ENCODE peak calls at places on chromosome 6, in seven cellular contexts. L, K, F, J, D, O and A are unnamed samples.

GRCh38 chr6:168527451-168528210 is 86.6 kb downstream of the SMOC2 start:
- DNase-seq in O (no peak), J (no peak), F (peak; percentile 42), L (no peak), D (peak; percentile 90), K (no peak), A (no peak)

GRCh38 chr6:27871919-27872633 is 40.1 kb downstream of the OR2B2 start:
- DNase-seq in O (peak; percentile 91), J (peak; percentile 34), D (peak; percentile 99), F (peak; percentile 98), L (peak; percentile 92), K (peak; percentile 91), A (peak; percentile 72)

GRCh38 chr6:136012948-136013347 is 161.4 kb downstream of the PDE7B start:
- DNase-seq in F (no peak), L (no peak), O (no peak), J (no peak), K (no peak), D (peak; percentile 30), A (no peak)

GRCh38 chr6:160386869-160387518 is 38.8 kb downstream of the SLC22A3 start:
- DNase-seq in F (peak; percentile 9), K (peak; percentile 83), L (peak; percentile 94), J (peak; percentile 31), O (no peak), D (peak; percentile 65), A (no peak)

GRCh38 chr6:34560366-34561226 is 4.5 kb upstream of the SPDEF start:
- DNase-seq in O (peak; percentile 66), L (no peak), J (peak; percentile 28), F (no peak), D (peak; percentile 35), K (no peak), A (no peak)

GRCh38 chr6:165679326-165679725 is 16.3 kb upstream of the PDE10A start:
- DNase-seq in K (no peak), J (no peak), O (no peak), D (no peak), F (no peak), L (no peak), A (no peak)

GRCh38 chr6:37244430-37245310 is 12.9 kb upstream of the TBC1D22B start:
- DNase-seq in K (no peak), F (peak; percentile 100), O (no peak), D (peak; percentile 100), L (peak; percentile 100), J (peak; percentile 72), A (peak; percentile 100)

GRCh38 chr6:13229205-13230085 is 98.9 kb downstream of the TBC1D7 start:
- DNase-seq in J (no peak), D (peak; percentile 11), L (peak; percentile 7), K (no peak), F (no peak), O (no peak), A (peak; percentile 17)

GRCh38 chr6:144476286-144476685 is 191.2 kb downstream of the UTRN start:
- DNase-seq in D (no peak), J (no peak), O (no peak), L (no peak), F (no peak), K (no peak), A (no peak)

GRCh38 chr6:46184114-46184513 is 13.3 kb upstream of the ENPP5 start:
- DNase-seq in L (peak; percentile 73), J (no peak), O (no peak), K (no peak), D (peak; percentile 84), F (peak; percentile 84), A (peak; percentile 15)

GRCh38 chr6:38146658-38147027 is 327.1 kb downstream of the ZFAND3 start:
- DNase-seq in F (no peak), L (no peak), D (no peak), J (no peak), K (no peak), O (no peak), A (no peak)

DNA sequence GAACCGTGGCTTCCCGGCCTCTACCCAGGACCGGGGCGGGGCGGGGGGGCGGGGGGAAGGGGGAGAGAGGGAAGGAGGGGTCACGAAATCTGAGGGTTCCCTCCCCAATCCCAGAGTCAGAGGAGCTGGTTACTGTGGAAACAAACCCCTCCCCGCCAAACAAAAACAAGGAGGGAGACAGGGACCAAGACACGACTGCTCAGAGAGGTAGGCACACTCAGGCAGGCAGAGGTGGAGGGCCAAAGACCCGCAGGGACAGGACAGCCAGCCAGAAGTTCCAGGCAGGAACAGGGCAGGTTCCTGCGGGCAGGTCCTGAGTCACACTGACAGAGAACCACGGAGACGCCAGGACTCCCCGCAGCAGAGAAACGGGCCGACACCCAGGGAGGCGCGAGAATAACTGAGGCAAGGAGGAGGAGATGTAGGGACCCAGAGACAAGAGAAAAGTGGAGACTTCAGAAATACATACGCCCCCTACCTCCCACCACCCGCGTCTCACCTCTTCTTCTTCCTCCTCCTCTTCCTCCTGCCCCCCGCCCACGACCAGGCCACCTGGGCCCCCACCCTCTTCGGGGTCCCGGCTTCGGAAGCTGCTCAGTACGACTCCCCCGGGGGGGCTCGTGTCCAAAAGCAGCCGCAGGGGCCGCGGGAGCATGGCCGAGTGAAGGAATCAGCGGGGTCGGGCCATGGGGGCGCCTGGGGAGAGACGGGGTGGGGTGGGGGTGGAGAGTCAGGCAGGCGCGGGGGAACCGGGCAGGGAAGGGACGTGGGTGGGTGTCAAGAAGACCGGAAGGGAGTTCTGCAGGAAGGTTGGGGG is 578 bp downstream of the RGL2 start:
- DNase-seq in F (peak; percentile 73), D (peak; percentile 90), J (no peak), O (peak; percentile 83), L (peak; percentile 93), K (peak; percentile 84), A (peak; percentile 73)
- TF ChIP-seq CTCF in F (peak; percentile 15), D (no peak), J (no peak), O (peak; percentile 15), L (no peak), K (no peak), A (no peak)

GRCh38 chr6:106097368-106098231 is 11.5 kb downstream of the PRDM1 start:
- DNase-seq in L (peak; percentile 50), D (peak; percentile 65), O (no peak), J (no peak), F (peak; percentile 65), K (no peak), A (peak; percentile 65)
- H3K4me3 ChIP-seq in L (peak overlapping the region; percentile 43), D (peak overlapping the region; percentile 55), O (peak overlapping the region; percentile 43), J (peak overlapping the region; percentile 58), F (peak overlapping the region; percentile 47), K (peak overlapping the region; percentile 45), A (peak overlapping the region; percentile 56)

GRCh38 chr6:153553627-153554026 is 422.5 kb upstream of the RGS17 start:
- DNase-seq in K (no peak), O (no peak), D (peak; percentile 25), F (no peak), L (peak; percentile 35), J (no peak), A (peak; percentile 32)
- TF ChIP-seq CTCF in K (no peak), O (peak; percentile 48), D (peak; percentile 54), F (peak; percentile 56), L (peak; percentile 63), J (peak; percentile 19), A (peak; percentile 79)

DNA sequence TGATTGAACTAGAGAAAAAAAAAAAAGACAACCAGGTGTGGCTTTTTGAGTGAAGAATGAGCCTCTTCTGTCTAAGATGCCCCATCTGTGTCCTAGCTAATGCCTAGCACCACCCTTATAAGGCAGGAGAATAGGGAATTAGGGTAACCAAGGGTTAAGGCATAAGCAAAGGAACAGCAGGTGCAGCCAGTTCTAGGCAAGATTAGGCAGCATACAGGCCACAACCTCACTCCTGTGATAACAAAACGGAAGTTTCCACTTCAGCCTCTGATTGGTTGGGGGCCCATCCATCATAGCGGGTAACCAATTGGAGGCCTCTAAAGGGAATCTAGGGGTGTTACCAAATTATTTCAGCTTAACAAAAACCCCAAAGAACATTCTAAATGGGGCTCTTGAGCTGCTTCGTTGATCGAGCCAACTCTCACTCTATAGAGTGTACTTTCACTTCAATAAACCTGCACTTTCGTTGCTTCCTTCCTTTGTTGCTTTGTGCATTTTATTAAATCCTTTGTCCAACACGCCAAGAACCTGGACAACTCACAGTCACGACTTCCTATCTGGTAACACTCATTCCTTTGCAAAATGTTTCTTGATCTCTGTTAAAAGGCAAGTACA is 61.9 kb upstream of the TAGAP start:
- DNase-seq in D (peak; percentile 52), J (peak; percentile 68), O (no peak), F (peak; percentile 40), K (no peak), L (peak; percentile 64), A (no peak)
- H3K4me3 ChIP-seq in D (no peak overlapping the region), J (peak overlapping the region; percentile 16), O (no peak overlapping the region), F (no peak overlapping the region), K (peak overlapping the region; percentile 8), L (no peak overlapping the region), A (no peak overlapping the region)

DNA sequence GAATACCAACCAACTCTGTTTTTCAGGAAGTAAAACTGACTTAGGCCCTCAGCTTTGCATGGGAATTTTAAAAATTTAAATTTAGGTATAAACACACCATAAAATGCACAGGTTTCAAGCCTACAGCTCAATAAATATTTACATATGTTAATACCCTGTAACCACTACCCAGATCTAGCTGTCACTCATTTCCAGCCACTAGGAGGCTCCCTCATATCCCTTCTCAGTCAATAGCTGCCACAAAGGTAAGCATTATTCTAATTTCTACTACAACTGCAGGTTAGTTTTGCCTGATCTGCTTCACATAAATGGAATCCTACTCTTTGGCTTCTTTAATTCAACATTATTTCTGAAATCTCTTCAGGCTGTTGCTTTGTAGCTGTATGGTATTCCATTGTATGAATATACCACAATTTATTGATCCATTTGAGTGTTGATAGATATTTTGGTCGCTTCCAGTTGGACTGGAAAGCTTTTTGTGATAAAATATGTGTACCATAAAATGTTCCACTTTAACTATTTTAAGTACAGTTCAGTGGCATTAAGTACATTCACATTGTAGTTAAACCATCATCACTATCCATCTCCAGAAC is 32.5 kb upstream of the MEI4 start:
- DNase-seq in F (peak; percentile 7), K (no peak), D (peak; percentile 16), L (peak; percentile 20), J (no peak), O (peak; percentile 9), A (peak; percentile 33)
- TF ChIP-seq CTCF in F (peak; percentile 50), K (peak; percentile 39), D (peak; percentile 50), L (peak; percentile 65), J (peak; percentile 40), O (peak; percentile 69), A (peak; percentile 74)

GRCh38 chr6:15017803-15018202 is 228.1 kb upstream of the JARID2 start:
- DNase-seq in O (no peak), J (no peak), L (no peak), F (no peak), K (no peak), D (no peak), A (no peak)
- H3K4me3 ChIP-seq in O (no peak overlapping the region), J (peak overlapping the region; percentile 36), L (no peak overlapping the region), F (no peak overlapping the region), K (no peak overlapping the region), D (no peak overlapping the region), A (no peak overlapping the region)